ENCODE peak calls at places on chromosome 16, in eight cellular contexts. S is lower lobe of right lung, Z is left ventricle myocardium inferior, X is SK-N-SH, W is mesendoderm, E is heart left ventricle, Y is transverse colon, H is BE2C. O is an unnamed sample.

GRCh38 chr16:9966569-9967157 is 215.6 kb downstream of the GRIN2A start:
- DNase-seq in Z (no peak), S (no peak), E (no peak), H (no peak), Y (no peak), W (peak; percentile 6), X (no peak), O (no peak)

GRCh38 chr16:29821663-29822115 is 1.4 kb downstream of the MVP start:
- DNase-seq in X (no peak), Y (peak; percentile 73), W (peak; percentile 60), H (no peak), E (peak; percentile 33), S (peak; percentile 62), Z (no peak), O (peak; percentile 64)

GRCh38 chr16:49620158-49620867 is 235.6 kb downstream of the ZNF423 start:
- DNase-seq in Y (peak; percentile 31), W (no peak), X (peak; percentile 88), Z (peak; percentile 84), H (peak; percentile 97), E (peak; percentile 93), S (no peak), O (peak; percentile 67)

GRCh38 chr16:57926041-57926440 is 44.9 kb downstream of the CNGB1 start:
- DNase-seq in Z (no peak), H (no peak), X (no peak), W (no peak), E (no peak), Y (no peak), S (no peak), O (no peak)

GRCh38 chr16:84312783-84313382 is 18.2 kb downstream of the WFDC1 start:
- DNase-seq in H (no peak), E (no peak), Z (no peak), X (peak; percentile 58), S (peak; percentile 58), Y (peak; percentile 82), W (peak; percentile 62), O (peak; percentile 87)

GRCh38 chr16:81265658-81266451 is 27.4 kb downstream of the BCO1 start:
- DNase-seq in S (peak; percentile 66), Y (peak; percentile 85), X (no peak), Z (peak; percentile 86), E (peak; percentile 91), W (no peak), H (peak; percentile 54), O (peak; percentile 84)

GRCh38 chr16:31215287-31216115 is 1.4 kb downstream of the PYDC1 start:
- DNase-seq in H (peak; percentile 51), W (peak; percentile 85), X (peak; percentile 73), Y (peak; percentile 66), S (peak; percentile 79), E (peak; percentile 68), Z (peak; percentile 62), O (peak; percentile 75)

GRCh38 chr16:89563639-89564392 is 3.3 kb downstream of the RPL13 start:
- DNase-seq in Z (no peak), W (no peak), E (no peak), Y (no peak), X (no peak), S (no peak), H (no peak), O (no peak)

GRCh38 chr16:72554935-72555334 is 383.0 kb upstream of the PMFBP1 start:
- DNase-seq in S (no peak), W (peak; percentile 18), H (no peak), E (no peak), X (no peak), Y (no peak), Z (no peak), O (no peak)

GRCh38 chr16:11576427-11577289 is 10.1 kb downstream of the LITAF start:
- DNase-seq in S (peak; percentile 22), W (no peak), H (no peak), E (no peak), Z (peak; percentile 7), X (peak; percentile 55), Y (no peak), O (no peak)

GRCh38 chr16:23283571-23283970 is 18.5 kb upstream of the SCNN1B start:
- DNase-seq in Y (no peak), E (no peak), H (no peak), Z (no peak), X (no peak), S (no peak), W (no peak), O (no peak)
- H3K4me1 ChIP-seq in Y (no peaks in the 10 kb centered on the region), E (no peaks in the 10 kb centered on the region), H (no peaks in the 10 kb centered on the region), Z (no peaks in the 10 kb centered on the region), X (no peaks in the 10 kb centered on the region), S (no peaks in the 10 kb centered on the region), W (no peaks in the 10 kb centered on the region), O (no peaks in the 10 kb centered on the region)

DNA sequence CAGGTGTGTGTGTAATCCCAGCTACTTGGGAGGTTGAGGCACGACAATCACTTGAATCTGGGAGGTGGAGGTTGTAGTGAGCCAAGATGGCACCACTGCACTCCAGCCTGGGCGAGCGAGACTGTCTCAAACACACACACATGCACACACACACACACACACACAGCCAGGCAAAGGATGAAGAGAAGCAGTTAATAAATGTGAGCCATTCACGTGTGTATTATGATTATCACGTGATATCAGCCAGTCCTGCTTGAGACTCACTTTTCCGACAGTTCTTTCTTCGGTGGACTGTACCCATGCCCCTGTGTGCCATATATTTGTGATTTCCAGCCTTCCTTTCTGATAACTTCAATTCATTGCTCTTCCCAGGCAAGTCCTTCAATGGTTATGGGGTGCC is 119.3 kb downstream of the PRKCB start:
- DNase-seq in H (no peak), X (no peak), Z (no peak), S (no peak), W (no peak), Y (no peak), E (no peak), O (no peak)
- H3K4me1 ChIP-seq in H (no peaks in the 10 kb centered on the region), X (no peaks in the 10 kb centered on the region), Z (no peaks in the 10 kb centered on the region), S (peaks cover 16% of the 10 kb centered on the region), W (peaks cover 4% of the 10 kb centered on the region), Y (peaks cover 22% of the 10 kb centered on the region), E (no peaks in the 10 kb centered on the region), O (no peaks in the 10 kb centered on the region)

GRCh38 chr16:477287-477686 is 50.2 kb upstream of the CAPN15 start:
- DNase-seq in Y (no peak), W (no peak), S (no peak), H (no peak), E (no peak), Z (peak; percentile 27), X (no peak), O (no peak)
- H3K4me1 ChIP-seq in Y (peaks cover 8% of the 10 kb centered on the region), W (peaks cover 6% of the 10 kb centered on the region), S (no peaks in the 10 kb centered on the region), H (no peaks in the 10 kb centered on the region), E (no peaks in the 10 kb centered on the region), Z (peaks cover 19% of the 10 kb centered on the region), X (no peaks in the 10 kb centered on the region), O (peaks cover 7% of the 10 kb centered on the region)

GRCh38 chr16:55328611-55329569 is 4.9 kb downstream of the IRX6 start:
- DNase-seq in X (no peak), Z (no peak), W (peak; percentile 56), S (no peak), Y (no peak), H (no peak), E (no peak), O (no peak)
- H3K4me1 ChIP-seq in X (no peaks in the 10 kb centered on the region), Z (peaks cover 32% of the 10 kb centered on the region), W (no peaks in the 10 kb centered on the region), S (peaks cover 21% of the 10 kb centered on the region), Y (no peaks in the 10 kb centered on the region), H (no peaks in the 10 kb centered on the region), E (no peaks in the 10 kb centered on the region), O (no peaks in the 10 kb centered on the region)

GRCh38 chr16:8955828-8956227 is 7.9 kb downstream of the USP7 start:
- DNase-seq in Z (no peak), S (no peak), H (peak; percentile 35), W (peak; percentile 39), E (no peak), X (peak; percentile 70), Y (no peak), O (no peak)
- H3K4me1 ChIP-seq in Z (peaks cover 94% of the 10 kb centered on the region), S (peaks cover 83% of the 10 kb centered on the region), H (peaks cover 43% of the 10 kb centered on the region), W (peaks cover 26% of the 10 kb centered on the region), E (peaks cover 13% of the 10 kb centered on the region), X (peaks cover 42% of the 10 kb centered on the region), Y (peaks cover 92% of the 10 kb centered on the region), O (peaks cover 84% of the 10 kb centered on the region)

DNA sequence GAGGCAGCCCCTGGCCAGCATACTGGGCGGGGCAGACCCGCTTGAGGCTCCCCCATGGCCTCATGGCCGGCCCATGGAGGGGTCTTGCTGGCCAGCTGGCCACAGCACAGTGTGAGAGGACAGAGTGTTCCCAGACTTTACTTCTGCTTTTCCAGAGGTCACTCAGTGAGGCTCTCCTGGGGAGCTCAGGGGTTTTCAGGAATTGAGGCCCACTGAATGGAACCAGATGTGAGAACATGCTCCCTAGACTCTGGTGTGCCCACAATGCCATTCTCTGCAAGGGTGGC is 21.2 kb downstream of the ATP6V0D1 start:
- DNase-seq in Z (peak; percentile 51), S (peak; percentile 55), E (no peak), X (no peak), H (no peak), W (no peak), Y (no peak), O (no peak)
- H3K4me1 ChIP-seq in Z (peaks cover 91% of the 10 kb centered on the region), S (peaks cover 78% of the 10 kb centered on the region), E (peaks cover 24% of the 10 kb centered on the region), X (peaks cover 14% of the 10 kb centered on the region), H (no peaks in the 10 kb centered on the region), W (no peaks in the 10 kb centered on the region), Y (peaks cover 97% of the 10 kb centered on the region), O (peaks cover 86% of the 10 kb centered on the region)

GRCh38 chr16:48608871-48609452 is 1.0 kb downstream of the N4BP1 start:
- DNase-seq in Y (no peak), X (peak; percentile 66), H (peak; percentile 57), W (peak; percentile 61), S (no peak), E (no peak), Z (no peak), O (no peak)
- H3K4me1 ChIP-seq in Y (peaks cover 78% of the 10 kb centered on the region), X (peaks cover 14% of the 10 kb centered on the region), H (no peaks in the 10 kb centered on the region), W (peaks cover 11% of the 10 kb centered on the region), S (peaks cover 80% of the 10 kb centered on the region), E (peaks cover 3% of the 10 kb centered on the region), Z (peaks cover 90% of the 10 kb centered on the region), O (peaks cover 53% of the 10 kb centered on the region)

O was measured in mucosa of descending colon.